ENCODE peak calls at places on chromosomes 5 and 9, in four cellular contexts. One of them, this sample, is unnamed. For H3K9me3 and H3K4me1, the result is how much of the 10 kb centered on the place peaks cover.

GRCh38 chr5:8213701-8214240 is 344.8 kb downstream of the MTRR start:
- DNase-seq in body of pancreas: no peak
- DNase-seq in lung: no peak
- DNase-seq in GM12878: no peak
- DNase-seq in this sample: no peak

GRCh38 chr9:114006931-114007691 is 71.0 kb downstream of the AMBP start:
- DNase-seq in lung: peak
- DNase-seq in body of pancreas: peak
- DNase-seq in GM12878: no peak
- DNase-seq in this sample: peak

GRCh38 chr9:121861501-121862180 is 210.2 kb downstream of the DAB2IP start:
- DNase-seq in lung: no peak
- DNase-seq in body of pancreas: no peak
- DNase-seq in GM12878: no peak
- DNase-seq in this sample: no peak

GRCh38 chr9:113675475-113675941 is 200.6 kb upstream of the ZNF618 start:
- DNase-seq in GM12878: no peak
- DNase-seq in lung: peak
- DNase-seq in body of pancreas: peak
- DNase-seq in this sample: no peak

GRCh38 chr9:33225319-33226152 is 14.4 kb upstream of the SPINK4 start:
- DNase-seq in body of pancreas: peak
- DNase-seq in GM12878: peak
- DNase-seq in lung: peak
- DNase-seq in this sample: peak

GRCh38 chr5:1762878-1763547 is 36.6 kb downstream of the MRPL36 start:
- DNase-seq in GM12878: no peak
- DNase-seq in lung: no peak
- DNase-seq in body of pancreas: peak
- DNase-seq in this sample: no peak

GRCh38 chr5:10702040-10702629 is 58.9 kb downstream of the DAP start:
- DNase-seq in lung: peak
- DNase-seq in GM12878: no peak
- DNase-seq in body of pancreas: peak
- DNase-seq in this sample: no peak

GRCh38 chr9:101311759-101312420 is 72.9 kb downstream of the BAAT start:
- DNase-seq in GM12878: peak
- DNase-seq in lung: no peak
- DNase-seq in body of pancreas: no peak
- DNase-seq in this sample: no peak

DNA sequence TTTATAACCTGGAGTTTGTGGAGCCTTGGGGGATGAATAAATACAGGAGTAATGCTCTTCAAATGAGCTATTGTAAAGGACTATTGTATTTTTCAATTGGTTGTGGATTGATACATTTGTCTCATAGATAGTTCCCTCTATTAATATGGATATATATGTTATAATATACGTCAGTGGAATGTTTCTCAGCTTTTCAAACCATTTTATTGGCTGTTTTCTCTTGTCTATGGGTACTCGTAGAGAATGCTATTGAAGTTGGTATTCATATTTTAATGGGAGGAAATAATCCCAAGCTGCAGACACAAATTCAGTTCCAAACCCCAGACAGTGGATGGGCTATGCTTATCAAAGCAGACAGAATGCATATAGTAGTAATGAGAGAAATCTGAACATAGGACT is 181.8 kb upstream of the DAB2 start:
- DNase-seq in lung: no peak
- DNase-seq in body of pancreas: no peak
- DNase-seq in GM12878: no peak
- DNase-seq in this sample: no peak
- H3K9me3 ChIP-seq in lung: under half
- H3K9me3 ChIP-seq in body of pancreas: under half
- H3K9me3 ChIP-seq in GM12878: under half
- H3K9me3 ChIP-seq in this sample: under half

GRCh38 chr5:34866989-34867471 is 28.1 kb downstream of the TTC23L start:
- DNase-seq in lung: no peak
- DNase-seq in GM12878: no peak
- DNase-seq in body of pancreas: no peak
- DNase-seq in this sample: no peak
- H3K27ac ChIP-seq in lung: no peak
- H3K27ac ChIP-seq in GM12878: no peak
- H3K27ac ChIP-seq in body of pancreas: no peak
- H3K27ac ChIP-seq in this sample: no peak

GRCh38 chr9:136692190-136693134 is 5.2 kb upstream of the AGPAT2 start:
- DNase-seq in body of pancreas: no peak
- DNase-seq in lung: no peak
- DNase-seq in GM12878: no peak
- DNase-seq in this sample: no peak
- H3K4me1 ChIP-seq in body of pancreas: half or more
- H3K4me1 ChIP-seq in lung: under half
- H3K4me1 ChIP-seq in GM12878: under half
- H3K4me1 ChIP-seq in this sample: under half

GRCh38 chr9:131546336-131547084 is 1.2 kb downstream of the PRRT1B start:
- DNase-seq in lung: no peak
- DNase-seq in body of pancreas: no peak
- DNase-seq in GM12878: no peak
- DNase-seq in this sample: peak
- H3K9me3 ChIP-seq in lung: under half
- H3K9me3 ChIP-seq in body of pancreas: under half
- H3K9me3 ChIP-seq in GM12878: under half
- H3K9me3 ChIP-seq in this sample: under half

DNA sequence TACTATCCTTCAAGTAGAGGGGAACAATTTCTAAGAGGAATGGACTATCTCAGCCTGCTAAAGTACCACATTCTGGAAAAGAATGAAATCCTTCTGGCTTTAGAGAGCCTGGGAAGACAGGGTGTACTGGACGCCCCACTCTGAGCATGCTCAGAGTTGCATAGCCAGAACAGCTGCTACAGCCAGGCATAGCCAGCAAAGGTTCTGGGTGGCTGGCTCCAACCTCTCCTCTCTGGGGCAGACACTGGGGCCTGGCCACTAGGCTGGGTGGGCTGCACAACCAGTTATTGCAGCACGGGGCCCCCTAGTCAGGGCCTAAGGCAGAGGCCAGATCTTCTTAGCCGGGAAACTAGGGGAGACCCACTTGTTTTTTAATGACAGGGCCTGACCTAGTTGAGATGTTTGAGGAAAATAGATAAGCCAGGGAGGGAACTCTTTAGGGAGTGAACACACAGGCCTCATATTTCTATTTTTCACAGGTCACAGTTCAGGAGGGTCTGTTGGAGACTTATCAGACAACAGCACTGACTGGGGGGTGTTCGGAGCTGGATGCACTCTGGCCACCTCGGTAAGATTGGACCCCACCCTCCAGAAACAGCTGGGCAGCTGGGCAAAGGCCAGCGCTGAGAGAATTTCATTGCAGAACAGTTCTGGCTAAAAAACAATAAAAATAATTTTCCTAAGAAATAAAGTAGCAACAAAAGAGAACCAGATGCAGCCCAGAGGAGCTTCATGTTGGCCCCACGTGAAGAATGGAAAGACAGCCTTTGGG is 142.9 kb downstream of the LPAR1 start:
- DNase-seq in lung: no peak
- DNase-seq in body of pancreas: no peak
- DNase-seq in GM12878: no peak
- DNase-seq in this sample: no peak
- H3K27ac ChIP-seq in lung: no peak
- H3K27ac ChIP-seq in body of pancreas: no peak
- H3K27ac ChIP-seq in GM12878: no peak
- H3K27ac ChIP-seq in this sample: no peak

GRCh38 chr5:180802325-180803180 is at the start of gene MGAT1:
- DNase-seq in lung: peak
- DNase-seq in body of pancreas: peak
- DNase-seq in GM12878: no peak
- DNase-seq in this sample: peak
- H3K4me1 ChIP-seq in lung: under half
- H3K4me1 ChIP-seq in body of pancreas: half or more
- H3K4me1 ChIP-seq in GM12878: under half
- H3K4me1 ChIP-seq in this sample: half or more

GRCh38 chr5:12614608-12615007 is 710.4 kb upstream of the CTNND2 start:
- DNase-seq in GM12878: no peak
- DNase-seq in lung: no peak
- DNase-seq in body of pancreas: no peak
- DNase-seq in this sample: no peak
- H3K9me3 ChIP-seq in GM12878: under half
- H3K9me3 ChIP-seq in lung: under half
- H3K9me3 ChIP-seq in body of pancreas: under half
- H3K9me3 ChIP-seq in this sample: under half

DNA sequence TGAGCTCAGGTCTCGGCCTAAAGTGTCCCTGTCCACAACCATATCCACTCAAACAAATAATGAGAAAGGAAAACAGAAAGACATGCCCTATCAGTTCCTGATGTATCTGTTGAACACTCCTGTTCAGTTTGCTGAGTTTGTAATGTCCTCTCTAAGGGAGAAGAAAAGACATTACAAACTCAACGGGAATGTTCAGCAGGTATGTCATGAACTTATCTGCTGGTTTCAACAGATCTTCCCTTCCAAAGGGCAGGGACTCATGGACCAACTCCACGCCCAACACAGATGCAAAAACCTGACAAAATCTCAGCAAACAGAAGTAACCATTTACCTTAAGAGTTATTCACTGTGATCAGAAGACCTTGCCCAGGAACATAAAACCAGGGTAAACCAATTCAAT is 23.7 kb downstream of the BICD2 start:
- DNase-seq in GM12878: no peak
- DNase-seq in lung: no peak
- DNase-seq in body of pancreas: no peak
- DNase-seq in this sample: no peak
- H3K27ac ChIP-seq in GM12878: peak
- H3K27ac ChIP-seq in lung: peak
- H3K27ac ChIP-seq in body of pancreas: peak
- H3K27ac ChIP-seq in this sample: no peak

DNA sequence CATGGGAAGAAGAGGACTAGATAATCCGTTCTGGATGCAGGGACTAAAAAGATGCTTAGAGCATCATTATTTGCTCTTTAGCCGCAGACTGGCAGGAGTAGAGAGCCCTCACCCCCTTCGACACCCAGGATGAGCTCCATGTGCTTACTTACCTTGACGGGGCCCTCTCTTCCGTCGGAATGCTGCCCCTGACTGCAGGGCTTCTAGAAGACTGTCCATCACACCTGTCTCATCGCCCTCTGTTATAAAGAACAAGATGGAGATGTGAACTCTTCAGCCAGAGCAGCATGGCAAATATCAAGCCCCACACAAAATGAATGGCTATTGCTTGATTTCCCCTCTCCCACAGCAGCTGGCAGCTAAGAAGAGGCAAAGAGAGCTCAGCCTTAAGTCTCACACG is 35.1 kb downstream of the PCDHGC5 start:
- DNase-seq in body of pancreas: no peak
- DNase-seq in lung: no peak
- DNase-seq in GM12878: no peak
- DNase-seq in this sample: no peak
- H3K4me1 ChIP-seq in body of pancreas: under half
- H3K4me1 ChIP-seq in lung: under half
- H3K4me1 ChIP-seq in GM12878: under half
- H3K4me1 ChIP-seq in this sample: under half